ENCODE peak calls at places on chromosomes 1 and 21, in five cellular contexts. R, D, L, F and J are unnamed samples.

GRCh38 chr1:94411217-94411616 is 7.0 kb upstream of the ABCD3 start:
- DNase-seq in R (peak), D (no peak), L (no peak), F (no peak), J (no peak)

GRCh38 chr1:43537423-43538142 is 6.9 kb downstream of the PTPRF start:
- DNase-seq in R (no peak), D (peak), L (no peak), F (peak), J (peak)

GRCh38 chr1:245177071-245177900 is 22.5 kb downstream of the KIF26B start:
- DNase-seq in R (no peak), D (no peak), L (peak), F (no peak), J (no peak)

GRCh38 chr1:160376525-160377131 is 9.8 kb downstream of the NHLH1 start:
- DNase-seq in R (peak), D (no peak), L (peak), F (no peak), J (no peak)

GRCh38 chr1:67429011-67429527 is 1.1 kb downstream of the SERBP1 start:
- DNase-seq in R (no peak), D (no peak), L (peak), F (no peak), J (no peak)

GRCh38 chr1:156172696-156173470 is 19.5 kb downstream of the SEMA4A start:
- DNase-seq in R (no peak), D (no peak), L (no peak), F (no peak), J (no peak)

GRCh38 chr21:38631676-38632075 is 133.4 kb upstream of the ERG start:
- DNase-seq in R (no peak), D (no peak), L (no peak), F (no peak), J (peak)

GRCh38 chr21:29423051-29423450 is 124.3 kb downstream of the BACH1 start:
- DNase-seq in R (no peak), D (no peak), L (peak), F (no peak), J (peak)

GRCh38 chr1:185894806-185895205 is 160.6 kb downstream of the HMCN1 start:
- DNase-seq in R (no peak), D (no peak), L (no peak), F (no peak), J (no peak)

GRCh38 chr1:87028576-87028975 is 114.1 kb downstream of the HS2ST1 start:
- DNase-seq in R (no peak), D (no peak), L (no peak), F (no peak), J (no peak)

GRCh38 chr1:87024936-87025537 is 110.6 kb downstream of the HS2ST1 start:
- DNase-seq in R (no peak), D (no peak), L (peak), F (no peak), J (peak)

GRCh38 chr1:87034351-87034750 is 119.9 kb downstream of the HS2ST1 start:
- DNase-seq in R (no peak), D (no peak), L (no peak), F (no peak), J (no peak)

GRCh38 chr1:87030740-87031400 is 116.4 kb downstream of the HS2ST1 start:
- DNase-seq in R (no peak), D (no peak), L (no peak), F (no peak), J (no peak)
- H3K27ac ChIP-seq in R (no peak), D (no peak), L (no peak), F (no peak), J (no peak)

DNA sequence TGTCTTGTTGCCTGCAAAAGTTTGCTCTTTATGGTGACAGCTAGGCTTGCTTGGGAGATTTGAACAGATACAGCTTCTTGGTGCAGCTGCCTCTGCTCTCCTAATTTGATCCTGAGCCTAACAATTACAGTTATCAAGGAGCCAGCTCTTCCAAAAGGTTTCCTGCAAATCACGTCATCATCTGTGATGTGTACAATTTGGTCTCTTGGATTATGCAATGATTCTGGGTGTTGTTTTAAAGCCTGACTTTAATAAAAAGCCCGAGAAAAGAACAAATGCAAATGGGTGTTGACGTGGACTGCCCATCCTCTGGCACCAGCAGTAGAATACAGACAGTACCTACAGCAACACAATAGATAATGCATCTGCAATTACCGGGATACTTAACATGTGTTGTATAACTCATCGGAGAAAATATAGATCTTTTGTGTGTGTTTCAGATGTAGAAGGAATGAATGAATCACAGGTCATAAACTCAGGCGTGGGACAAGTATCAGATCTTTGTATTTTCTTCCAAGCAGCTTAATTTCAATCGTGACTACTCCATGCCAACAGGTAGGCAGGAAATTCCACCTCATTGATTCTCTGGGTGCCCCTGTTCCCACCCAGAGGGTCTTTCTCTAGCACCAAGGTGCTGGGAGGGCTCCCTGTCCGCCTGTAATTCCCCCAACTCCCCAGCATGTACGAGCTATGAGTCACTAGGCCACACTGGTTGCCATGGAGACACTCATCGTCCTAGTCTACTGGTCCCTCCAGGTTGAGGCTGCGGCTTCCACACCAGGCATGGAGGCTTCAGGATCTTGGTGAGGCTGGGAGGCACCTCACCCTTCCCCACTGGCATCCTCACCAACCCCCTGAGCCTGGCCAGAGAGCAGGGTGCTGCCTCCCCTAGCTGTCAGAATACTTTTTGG is 75.9 kb upstream of the KAZN start:
- DNase-seq in R (no peak), D (peak), L (peak), F (no peak), J (peak)
- H3K27ac ChIP-seq in R (peak), D (no peak), L (no peak), F (peak), J (peak)

GRCh38 chr1:115656461-115657077 is 14.8 kb downstream of the VANGL1 start:
- DNase-seq in R (no peak), D (no peak), L (no peak), F (no peak), J (no peak)

GRCh38 chr1:115655916-115656315 is 14.1 kb downstream of the VANGL1 start:
- DNase-seq in R (no peak), D (no peak), L (no peak), F (no peak), J (no peak)

GRCh38 chr1:115654663-115655306 is 13.0 kb downstream of the VANGL1 start:
- DNase-seq in R (no peak), D (no peak), L (no peak), F (peak), J (no peak)

GRCh38 chr1:115654125-115654524 is 12.4 kb downstream of the VANGL1 start:
- DNase-seq in R (no peak), D (no peak), L (no peak), F (no peak), J (no peak)

GRCh38 chr1:115655307-115655664 is 13.5 kb downstream of the VANGL1 start:
- DNase-seq in R (no peak), D (no peak), L (no peak), F (no peak), J (peak)
- H3K27ac ChIP-seq in R (no peak), D (no peak), L (peak), F (peak), J (peak)

DNA sequence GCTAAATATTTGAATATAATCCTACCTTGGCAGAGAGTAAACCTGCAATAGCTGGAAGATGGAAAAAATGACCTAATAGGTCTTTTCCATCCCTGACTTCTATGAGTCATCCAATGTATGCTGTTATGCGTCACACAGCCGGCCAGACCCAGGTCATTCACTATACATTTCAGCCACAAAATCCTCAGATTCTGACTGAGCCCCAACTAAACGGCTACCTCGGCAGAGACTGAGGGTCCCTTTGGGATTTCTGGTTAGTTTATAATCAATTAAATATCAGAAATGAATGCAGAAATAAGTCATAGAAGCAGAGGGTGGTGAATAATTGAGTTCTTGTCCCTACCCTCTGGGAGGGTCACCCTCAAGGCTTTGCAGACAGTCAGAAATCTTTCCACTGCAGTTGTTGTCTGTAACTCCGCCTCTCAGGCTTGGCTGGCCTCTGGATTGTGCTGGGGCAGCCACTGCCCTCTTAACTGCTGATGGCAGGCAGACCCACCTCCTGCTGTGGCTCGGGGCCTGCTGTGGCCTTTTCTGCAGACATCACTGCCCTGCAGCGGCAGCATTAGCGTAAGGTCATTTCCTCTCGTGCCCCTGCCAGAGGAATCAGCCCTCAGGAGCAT is 240.5 kb downstream of the TGFB2 start:
- DNase-seq in R (no peak), D (peak), L (peak), F (no peak), J (peak)
- H3K27ac ChIP-seq in R (no peak), D (no peak), L (peak), F (no peak), J (peak)

GRCh38 chr1:209368864-209369598 is 214.5 kb upstream of the CAMK1G start:
- DNase-seq in R (no peak), D (no peak), L (peak), F (no peak), J (no peak)
- H3K27ac ChIP-seq in R (no peak), D (no peak), L (no peak), F (no peak), J (peak)

DNA sequence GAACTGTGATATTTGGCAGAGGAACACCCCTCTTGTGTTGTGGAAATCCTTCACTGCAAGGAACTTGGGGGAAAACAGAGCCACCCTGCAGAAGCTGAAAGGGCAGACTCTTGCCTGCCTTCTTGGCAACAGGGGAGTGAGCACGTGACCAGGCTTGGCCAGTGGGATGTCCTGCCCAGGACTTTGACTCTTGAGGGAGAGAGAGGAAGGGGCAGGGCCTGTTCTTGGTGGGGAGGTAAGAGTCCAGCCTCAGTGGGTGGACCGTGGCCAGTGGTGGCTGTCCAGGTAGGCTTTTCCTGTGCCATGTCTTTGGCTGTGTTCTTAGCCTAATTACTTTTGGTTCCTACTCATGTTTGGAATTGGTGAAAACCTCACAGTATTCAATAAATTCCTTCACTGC is 8.6 kb upstream of the AK2 start:
- DNase-seq in R (no peak), D (no peak), L (peak), F (peak), J (no peak)
- H3K27ac ChIP-seq in R (no peak), D (no peak), L (no peak), F (no peak), J (no peak)

GRCh38 chr1:39392851-39393573 is 98.4 kb upstream of the BMP8A start:
- DNase-seq in R (no peak), D (no peak), L (no peak), F (no peak), J (no peak)
- H3K27ac ChIP-seq in R (no peak), D (peak), L (peak), F (peak), J (peak)

DNA sequence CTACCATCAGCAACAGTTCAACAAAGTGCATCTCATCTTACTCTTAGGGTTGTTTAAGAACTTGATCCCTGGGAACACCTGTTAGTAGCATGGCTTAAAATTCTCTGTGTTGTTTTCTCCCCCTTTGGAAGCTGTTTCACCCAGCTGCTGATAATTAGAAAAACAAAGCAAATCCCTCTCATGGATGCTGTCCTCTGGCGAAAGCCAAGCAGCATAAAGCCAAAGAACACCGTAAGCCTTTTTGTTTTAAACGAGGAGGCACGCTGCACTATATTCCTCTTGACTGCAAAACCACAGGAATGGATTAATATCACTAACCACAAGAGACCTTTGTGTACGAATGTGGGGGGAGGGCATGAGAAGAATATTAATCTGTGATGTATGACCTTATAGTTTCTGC is 923.2 kb downstream of the LTN1 start:
- DNase-seq in R (no peak), D (no peak), L (no peak), F (no peak), J (no peak)
- H3K27ac ChIP-seq in R (no peak), D (no peak), L (peak), F (no peak), J (no peak)